ENCODE peak calls at places on chromosomes 6 and 20, in nine cellular contexts. C is CD8-positive, alpha-beta memory T cell; G is PC-3; B is uterus; Q is mammary epithelial cell; R is pancreas; H is psoas muscle; K is endodermal cell; A is heart left ventricle. D is an unnamed sample. For H3K27me3 and H3K9me3, the result is how much of the 10 kb centered on the place peaks cover.

GRCh38 chr6:72657391-72657790 is 35.5 kb downstream of the KCNQ5 start:
- DNase-seq in C (no peak), G (peak), B (no peak), Q (no peak), R (no peak), H (no peak), K (no peak), A (no peak), D (no peak)

GRCh38 chr20:63268671-63269439 is 3.8 kb upstream of the ARFGAP1 start:
- DNase-seq in C (no peak), G (no peak), B (no peak), Q (peak), R (no peak), H (no peak), K (peak), A (no peak), D (no peak)

GRCh38 chr6:51855310-51856082 is 231.9 kb downstream of the PKHD1 start:
- DNase-seq in C (no peak), G (peak), B (no peak), Q (peak), R (peak), H (no peak), K (peak), A (no peak), D (no peak)

GRCh38 chr20:37505263-37506165 is 15.5 kb upstream of the NNAT start:
- DNase-seq in C (no peak), G (no peak), B (no peak), Q (no peak), R (no peak), H (no peak), K (peak), A (no peak), D (no peak)

GRCh38 chr6:70166088-70166958 is 136.6 kb downstream of the COL9A1 start:
- DNase-seq in C (no peak), G (peak), B (no peak), Q (peak), R (peak), H (peak), K (peak), A (no peak), D (peak)

GRCh38 chr20:4130404-4131189 is 115.2 kb upstream of the RNF24 start:
- DNase-seq in C (no peak), G (peak), B (no peak), Q (peak), R (no peak), H (no peak), K (no peak), A (no peak), D (peak)

GRCh38 chr6:131784561-131784960 is 23.3 kb upstream of the ENPP1 start:
- DNase-seq in C (no peak), G (no peak), B (no peak), Q (no peak), R (no peak), H (no peak), K (no peak), A (no peak), D (no peak)

GRCh38 chr6:33906413-33906812 is 102.6 kb upstream of the MLN start:
- DNase-seq in C (no peak), G (peak), B (no peak), Q (no peak), R (no peak), H (no peak), K (no peak), A (no peak), D (no peak)

GRCh38 chr6:118551063-118551672 is 3.1 kb downstream of the PLN start:
- DNase-seq in C (no peak), G (peak), B (no peak), Q (peak), R (no peak), H (no peak), K (no peak), A (no peak), D (no peak)

GRCh38 chr20:4748847-4749246 is 27.1 kb downstream of the PRND start:
- DNase-seq in C (no peak), G (no peak), B (no peak), Q (no peak), R (no peak), H (no peak), K (peak), A (no peak), D (no peak)

DNA sequence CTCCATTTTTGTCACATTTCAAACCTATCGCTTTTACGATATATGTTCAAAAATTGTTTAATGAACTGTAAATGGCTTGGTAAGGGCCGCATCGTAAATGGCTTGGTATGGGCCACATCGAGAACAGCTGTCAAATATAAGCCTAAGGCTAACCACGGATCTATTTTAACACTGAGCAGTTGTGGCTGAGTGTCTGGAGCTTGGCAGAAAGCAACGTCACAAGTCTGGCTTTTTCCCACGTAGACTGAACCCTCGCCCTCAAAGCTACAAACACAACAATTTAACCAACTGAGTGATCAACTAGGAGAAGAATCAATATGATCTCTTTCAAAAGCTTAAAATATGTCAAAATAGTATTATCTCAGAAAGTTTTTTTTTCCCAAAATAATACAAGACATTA is 71.4 kb upstream of the PRSS16 start:
- DNase-seq in C (no peak), G (no peak), B (no peak), Q (no peak), R (no peak), H (no peak), K (no peak), A (no peak), D (no peak)
- H3K4me3 ChIP-seq in C (no peak), G (peak), B (no peak), Q (no peak), R (no peak), H (peak), K (peak), A (peak), D (peak)

GRCh38 chr20:59578602-59579403 is 25.5 kb upstream of the PHACTR3 start:
- DNase-seq in C (no peak), G (no peak), B (no peak), Q (no peak), R (no peak), H (no peak), K (no peak), A (no peak), D (no peak)

GRCh38 chr20:59579404-59580207 is 24.7 kb upstream of the PHACTR3 start:
- DNase-seq in C (no peak), G (no peak), B (no peak), Q (no peak), R (no peak), H (no peak), K (no peak), A (no peak), D (no peak)

GRCh38 chr20:59581983-59582679 is 22.2 kb upstream of the PHACTR3 start:
- DNase-seq in C (no peak), G (no peak), B (no peak), Q (no peak), R (no peak), H (no peak), K (no peak), A (no peak), D (no peak)

GRCh38 chr20:59580208-59580980 is 23.9 kb upstream of the PHACTR3 start:
- DNase-seq in C (no peak), G (no peak), B (peak), Q (no peak), R (no peak), H (no peak), K (no peak), A (no peak), D (no peak)

DNA sequence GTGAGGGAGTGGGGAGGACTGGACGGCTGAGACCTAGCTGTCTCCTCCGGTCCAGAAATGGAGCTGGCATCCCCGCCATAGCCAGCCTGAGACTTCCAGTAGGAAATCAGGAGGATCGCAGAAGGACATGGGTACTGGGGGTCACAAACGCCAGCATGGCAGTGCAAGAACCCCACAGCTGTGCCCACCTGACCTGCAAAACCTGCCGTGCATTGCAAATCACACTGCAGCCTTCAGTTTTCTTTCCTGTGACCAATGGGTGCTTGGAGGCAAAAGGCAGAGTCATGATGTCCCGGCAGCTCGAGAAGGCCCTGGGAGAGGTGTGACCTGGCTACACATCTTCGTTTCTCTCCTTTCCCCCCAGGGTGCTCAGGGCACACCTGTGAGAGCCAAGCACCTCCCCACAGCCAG is 23.3 kb upstream of the PHACTR3 start:
- DNase-seq in C (no peak), G (no peak), B (no peak), Q (no peak), R (no peak), H (no peak), K (no peak), A (no peak), D (no peak)
- H3K27me3 ChIP-seq in C (under half), G (half or more), B (under half), Q (under half), R (under half), H (under half), K (half or more), A (under half), D (under half)

GRCh38 chr6:123203928-123204327 is 207.9 kb downstream of the CLVS2 start:
- DNase-seq in C (no peak), G (no peak), B (no peak), Q (no peak), R (no peak), H (no peak), K (no peak), A (no peak), D (no peak)
- H3K9me3 ChIP-seq in C (under half), G (under half), B (under half), Q (under half), R (under half), H (under half), K (under half), A (under half), D (under half)

DNA sequence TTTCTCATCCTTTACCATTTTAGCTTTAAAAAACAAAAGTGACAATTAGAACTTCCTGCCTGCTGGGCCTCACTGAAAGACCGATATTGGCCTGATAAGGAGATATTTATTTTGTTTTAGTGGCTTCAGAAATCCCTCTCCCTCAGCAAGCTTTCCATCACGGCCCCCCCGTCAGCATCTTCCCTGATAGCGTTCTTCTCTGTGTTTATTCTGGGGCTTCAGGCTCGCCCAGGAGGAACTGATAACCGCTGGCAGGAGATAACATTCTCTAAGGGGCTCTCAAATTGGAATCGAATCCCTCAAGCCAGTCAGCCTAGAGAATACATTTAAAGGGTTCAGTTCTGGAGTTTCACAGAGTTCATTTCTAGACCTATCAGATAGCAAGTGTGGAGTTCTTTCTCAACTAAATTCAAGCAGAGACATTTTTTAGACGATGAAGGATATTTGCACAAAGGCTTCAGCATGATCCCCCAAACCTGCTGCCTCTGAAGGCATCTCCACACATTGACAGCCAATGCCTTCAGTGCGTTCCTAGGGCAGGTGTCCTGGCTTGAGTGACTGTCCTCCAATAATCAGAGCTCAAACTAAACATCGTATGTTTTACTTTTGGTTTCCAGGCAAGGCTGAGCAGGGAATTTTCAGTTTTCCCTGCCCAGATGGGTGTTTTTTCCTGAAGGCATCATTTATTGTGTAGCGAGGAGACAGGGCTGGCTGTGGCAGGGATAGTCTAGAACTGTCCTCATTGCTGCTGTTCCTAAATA is 17.0 kb downstream of the PRDM1 start:
- DNase-seq in C (no peak), G (no peak), B (no peak), Q (peak), R (no peak), H (no peak), K (peak), A (no peak), D (no peak)
- H3K4me3 ChIP-seq in C (peak), G (peak), B (no peak), Q (peak), R (no peak), H (peak), K (no peak), A (peak), D (peak)

GRCh38 chr20:36336838-36337478 is 30.8 kb downstream of the DLGAP4 start:
- DNase-seq in C (no peak), G (no peak), B (no peak), Q (no peak), R (no peak), H (no peak), K (peak), A (no peak), D (no peak)

GRCh38 chr20:36336204-36336603 is 30.1 kb downstream of the DLGAP4 start:
- DNase-seq in C (no peak), G (no peak), B (no peak), Q (no peak), R (no peak), H (no peak), K (no peak), A (no peak), D (no peak)

GRCh38 chr20:36333841-36334240 is 27.7 kb downstream of the DLGAP4 start:
- DNase-seq in C (no peak), G (peak), B (no peak), Q (no peak), R (no peak), H (no peak), K (no peak), A (no peak), D (no peak)

GRCh38 chr20:36334281-36335075 is 28.3 kb downstream of the DLGAP4 start:
- DNase-seq in C (no peak), G (no peak), B (no peak), Q (no peak), R (no peak), H (no peak), K (peak), A (no peak), D (no peak)

DNA sequence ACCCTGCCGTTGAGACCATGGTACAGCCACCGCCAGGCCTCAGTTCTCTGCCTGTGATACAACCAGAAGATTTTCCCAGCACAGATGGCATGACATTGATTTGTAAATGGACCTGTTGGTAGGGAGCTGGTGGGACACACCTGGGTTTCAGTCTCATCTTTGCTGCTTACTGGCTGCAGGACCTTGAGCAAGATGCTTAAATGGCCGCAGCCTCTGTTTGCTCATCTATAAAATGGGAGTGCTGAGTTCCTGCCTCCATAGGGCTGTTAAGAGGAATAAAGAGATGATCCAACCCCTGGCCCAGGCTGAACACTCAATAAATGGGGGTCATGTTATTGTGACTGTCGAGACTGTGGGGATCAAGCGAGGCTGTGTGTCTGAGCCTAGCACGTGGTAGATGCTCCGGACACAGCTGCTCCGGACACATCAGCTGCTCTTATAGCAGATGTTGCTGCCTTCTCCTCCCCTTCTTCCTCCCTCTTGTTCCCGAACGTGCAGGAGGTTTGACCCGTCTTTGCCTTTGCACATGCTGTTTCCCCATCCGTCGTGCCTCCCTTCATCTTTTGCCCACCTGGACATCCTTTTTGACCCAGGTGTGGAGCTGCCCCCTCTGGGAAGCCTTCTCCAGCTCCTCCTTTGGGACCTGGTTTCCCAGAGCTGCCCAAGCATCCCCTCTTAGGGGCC is 29.2 kb downstream of the DLGAP4 start:
- DNase-seq in C (no peak), G (no peak), B (no peak), Q (no peak), R (no peak), H (no peak), K (no peak), A (no peak), D (no peak)
- H3K27me3 ChIP-seq in C (under half), G (under half), B (under half), Q (under half), R (under half), H (under half), K (under half), A (half or more), D (under half)